ENCODE peak calls at places on chromosomes 2 and 18, in four cellular contexts. H, G, J and A are unnamed samples.

GRCh38 chr2:208415255-208415654 is 8.7 kb downstream of the PTH2R start:
- DNase-seq in H (no peak), G (no peak), J (no peak), A (no peak)

GRCh38 chr2:28691774-28692281 is 59.8 kb upstream of the PPP1CB start:
- DNase-seq in H (peak), G (no peak), J (no peak), A (no peak)

GRCh38 chr18:51235011-51235789 is 37.7 kb upstream of the MEX3C start:
- DNase-seq in H (no peak), G (no peak), J (peak), A (no peak)

GRCh38 chr18:23059541-23060465 is 75.5 kb upstream of the CABLES1 start:
- DNase-seq in H (no peak), G (no peak), J (no peak), A (no peak)

GRCh38 chr2:73830871-73831401 is 2.2 kb downstream of the STAMBP start:
- DNase-seq in H (no peak), G (no peak), J (no peak), A (no peak)

GRCh38 chr2:124692707-124693106 is 667.6 kb downstream of the CNTNAP5 start:
- DNase-seq in H (no peak), G (no peak), J (no peak), A (no peak)

GRCh38 chr2:168849610-168850009 is 40.6 kb downstream of the SPC25 start:
- DNase-seq in H (peak), G (peak), J (no peak), A (no peak)

GRCh38 chr2:26528186-26528585 is 50.3 kb upstream of the OTOF start:
- DNase-seq in H (no peak), G (no peak), J (no peak), A (no peak)

GRCh38 chr2:39304729-39305128 is 61.0 kb upstream of the CDKL4 start:
- DNase-seq in H (no peak), G (no peak), J (no peak), A (no peak)

GRCh38 chr2:179020156-179020750 is 29.7 kb downstream of the CCDC141 start:
- DNase-seq in H (peak), G (peak), J (no peak), A (peak)

GRCh38 chr2:241817126-241817820 is 8.3 kb downstream of the NEU4 start:
- DNase-seq in H (no peak), G (no peak), J (no peak), A (no peak)

GRCh38 chr2:241818943-241819270 is 9.9 kb downstream of the NEU4 start:
- DNase-seq in H (peak), G (no peak), J (no peak), A (no peak)

GRCh38 chr2:241816431-241817121 is 7.6 kb downstream of the NEU4 start:
- DNase-seq in H (no peak), G (no peak), J (no peak), A (no peak)

GRCh38 chr2:241820625-241821384 is 11.8 kb downstream of the NEU4 start:
- DNase-seq in H (no peak), G (no peak), J (no peak), A (no peak)

GRCh38 chr2:241818229-241818942 is 9.4 kb downstream of the NEU4 start:
- DNase-seq in H (no peak), G (no peak), J (no peak), A (no peak)
- TF ChIP-seq JUN in H (no peak), G (no peak), J (no peak), A (no peak)

DNA sequence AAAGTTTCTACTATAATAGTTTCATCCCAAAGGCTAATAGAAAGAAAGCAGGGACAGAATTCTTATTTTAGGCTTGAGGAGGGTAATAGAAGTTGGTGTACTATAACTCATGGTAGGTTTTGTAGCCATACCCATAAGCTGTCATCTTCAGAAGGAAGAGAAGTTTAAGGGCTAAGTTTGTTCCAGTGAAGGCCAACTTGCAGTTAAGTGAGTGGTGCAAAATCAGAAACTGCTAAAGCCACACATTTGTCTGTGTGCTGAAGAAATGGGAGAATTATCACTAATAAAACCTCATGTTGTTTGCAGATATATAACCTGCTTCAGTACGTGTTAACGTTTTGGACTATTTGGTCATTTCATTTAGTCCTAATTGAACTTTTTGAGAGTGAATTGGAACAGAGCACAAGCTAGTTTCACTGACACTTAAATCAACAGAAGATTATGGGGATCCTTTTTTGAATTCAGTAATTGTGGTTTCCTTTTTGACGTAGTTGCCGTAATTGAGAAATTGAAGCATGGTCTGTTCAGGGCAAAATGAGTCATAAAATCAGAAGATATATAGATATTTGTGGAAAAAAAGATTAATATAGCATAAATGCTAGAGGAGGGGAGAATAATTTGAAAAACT is 69.1 kb downstream of the PHLPP1 start:
- DNase-seq in H (no peak), G (no peak), J (no peak), A (no peak)
- TF ChIP-seq MAFK in H (no peak), G (no peak), J (no peak), A (no peak)

GRCh38 chr2:195622966-195623365 is 34.1 kb upstream of the SLC39A10 start:
- DNase-seq in H (peak), G (no peak), J (no peak), A (no peak)
- TF ChIP-seq EP300 in H (no peak), G (no peak), J (no peak), A (no peak)

GRCh38 chr2:183093857-183094657 is 15.5 kb downstream of the DUSP19 start:
- DNase-seq in H (no peak), G (no peak), J (no peak), A (no peak)
- TF ChIP-seq JUN in H (no peak), G (no peak), J (no peak), A (no peak)

DNA sequence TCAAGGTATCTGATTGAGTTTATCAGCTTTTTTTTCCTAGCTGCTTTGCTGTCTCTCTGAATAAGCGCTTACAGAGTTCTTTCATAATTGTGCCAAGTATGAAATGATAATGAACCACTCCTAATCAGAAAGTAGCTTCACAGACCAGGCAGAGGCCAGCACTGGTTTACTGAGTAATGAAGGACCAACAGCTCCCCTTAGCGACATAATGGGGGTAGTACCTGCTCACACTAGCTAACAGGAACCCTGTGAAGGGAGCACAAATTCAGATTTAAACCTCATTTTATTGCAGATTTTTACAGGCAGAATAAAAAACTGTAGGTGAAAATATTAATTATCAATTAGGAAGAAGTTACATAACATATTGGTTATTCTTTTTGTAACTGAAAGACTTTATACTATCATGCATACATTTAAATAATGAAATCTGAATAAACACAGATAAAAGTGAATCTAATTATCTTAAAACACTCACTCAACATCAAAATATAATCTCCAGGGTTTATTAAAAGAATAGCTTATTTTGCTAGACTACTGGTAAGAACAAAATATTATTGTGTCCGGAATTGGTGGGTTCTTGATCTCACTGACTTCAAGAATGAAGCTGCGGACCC is 53.7 kb upstream of the LRRC30 start:
- DNase-seq in H (peak), G (peak), J (peak), A (no peak)
- TF ChIP-seq MAFK in H (no peak), G (no peak), J (no peak), A (no peak)